ENCODE peak calls at places on chromosomes 5 and 9, in seven cellular contexts. S, F, I, V, Y, G and A are unnamed samples. For H3K27me3, the result is how much of the 10 kb centered on the place peaks cover.

GRCh38 chr9:129280236-129281231 is 102.5 kb upstream of the IER5L start:
- DNase-seq in G (no peak), F (no peak), S (no peak), Y (no peak), I (no peak), V (peak), A (peak)

GRCh38 chr9:109182940-109183798 is 16.1 kb upstream of the FRRS1L start:
- DNase-seq in V (no peak), Y (peak), G (peak), F (no peak), I (peak), S (peak), A (peak)

GRCh38 chr9:121199921-121200320 is 1.7 kb downstream of the RAB14 start:
- DNase-seq in G (no peak), V (no peak), F (no peak), I (no peak), Y (peak), S (peak), A (no peak)

GRCh38 chr9:12774861-12775367 is at the start of gene LURAP1L:
- DNase-seq in S (peak), F (no peak), G (peak), I (peak), Y (peak), V (peak), A (peak)

GRCh38 chr5:169914766-169915165 is 65.5 kb downstream of the INSYN2B start:
- DNase-seq in F (no peak), S (peak), G (peak), Y (no peak), I (no peak), V (peak), A (no peak)

GRCh38 chr9:85108806-85109205 is 439.3 kb downstream of the NTRK2 start:
- DNase-seq in F (no peak), S (no peak), V (no peak), Y (peak), G (no peak), I (no peak), A (no peak)

GRCh38 chr5:151868451-151868850 is 56.2 kb downstream of the GLRA1 start:
- DNase-seq in I (no peak), G (no peak), Y (no peak), F (no peak), S (no peak), V (no peak), A (no peak)

GRCh38 chr9:70013598-70014196 is 30.0 kb upstream of the MAMDC2 start:
- DNase-seq in Y (peak), V (peak), I (no peak), F (no peak), S (peak), G (no peak), A (no peak)

GRCh38 chr9:14323083-14323968 is 9.4 kb upstream of the NFIB start:
- DNase-seq in V (no peak), S (no peak), Y (peak), F (no peak), I (no peak), G (no peak), A (no peak)

DNA sequence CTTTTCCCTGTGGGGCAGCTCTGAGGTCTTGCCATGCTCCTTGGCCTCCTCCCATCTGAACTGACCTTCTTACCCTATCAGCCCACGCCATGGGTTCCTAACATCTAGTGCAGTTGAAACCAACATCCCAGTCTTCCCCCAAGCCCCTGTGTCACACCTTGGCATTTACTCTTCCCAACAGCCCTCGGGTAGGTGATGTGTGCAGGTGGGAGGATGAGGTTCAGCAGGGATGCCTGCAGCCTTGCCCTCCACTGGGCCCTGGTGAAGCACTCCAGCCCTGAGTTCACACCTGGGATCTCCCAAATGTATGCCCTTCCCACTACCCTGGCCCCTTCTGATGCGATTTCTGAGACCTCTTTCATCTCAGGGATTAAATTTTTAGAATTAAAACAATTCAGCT is 15.5 kb downstream of the IRX2 start:
- DNase-seq in Y (no peak), G (no peak), S (no peak), V (no peak), I (no peak), F (no peak), A (no peak)
- H3K27me3 ChIP-seq in Y (under half), G (under half), S (under half), V (under half), I (under half), F (half or more), A (under half)

DNA sequence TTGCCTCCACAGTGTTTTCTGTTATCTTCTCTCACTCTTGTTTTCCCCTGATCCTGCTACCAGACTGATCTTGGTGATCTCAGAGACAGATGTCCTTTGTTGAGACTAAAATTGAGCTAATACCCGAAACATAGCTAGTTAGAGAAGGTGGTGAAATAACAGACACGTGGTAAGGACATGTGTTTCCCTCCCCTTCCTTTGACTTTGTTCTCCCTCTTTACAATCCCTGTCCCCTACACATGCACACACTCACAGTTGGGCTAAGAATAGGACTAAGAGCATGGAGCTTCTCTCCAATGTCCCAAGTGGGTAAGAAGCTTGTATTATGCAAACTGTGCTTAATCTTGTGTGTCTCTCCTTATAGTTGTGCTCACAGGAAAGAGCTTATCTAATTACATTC is 1603.0 kb upstream of the C9orf72 start:
- DNase-seq in F (no peak), I (no peak), S (no peak), V (no peak), Y (no peak), G (no peak), A (no peak)
- TF ChIP-seq CTCF in F (no peak), I (no peak), S (no peak), V (no peak), Y (no peak), G (no peak), A (no peak)

GRCh38 chr9:34898846-34899245 is 59.2 kb upstream of the PHF24 start:
- DNase-seq in F (no peak), V (no peak), S (no peak), Y (no peak), I (no peak), G (no peak), A (no peak)
- H3K27me3 ChIP-seq in F (under half), V (under half), S (under half), Y (under half), I (half or more), G (under half), A (under half)

GRCh38 chr9:88535226-88535931 is 401 bp downstream of the NXNL2 start:
- DNase-seq in Y (no peak), G (no peak), S (no peak), V (no peak), I (no peak), F (peak), A (no peak)
- TF ChIP-seq CTCF in Y (peak), G (no peak), S (no peak), V (no peak), I (no peak), F (no peak), A (peak)

GRCh38 chr9:124514125-124514524 is 6.9 kb upstream of the NR5A1 start:
- DNase-seq in V (no peak), G (no peak), F (no peak), I (no peak), Y (no peak), S (no peak), A (no peak)
- H3K27me3 ChIP-seq in V (under half), G (under half), F (under half), I (under half), Y (under half), S (half or more), A (under half)

GRCh38 chr5:892390-893136 is at the start of the genes BRD9 and TRIP13:
- DNase-seq in I (peak), F (peak), G (peak), S (peak), Y (peak), V (peak), A (peak)
- TF ChIP-seq CTCF in I (no peak), F (peak), G (no peak), S (no peak), Y (no peak), V (no peak), A (no peak)

GRCh38 chr5:135053278-135053677 is 19.2 kb upstream of the PITX1 start:
- DNase-seq in G (no peak), V (no peak), Y (no peak), S (no peak), F (no peak), I (no peak), A (no peak)
- H3K27me3 ChIP-seq in G (under half), V (under half), Y (under half), S (under half), F (under half), I (under half), A (under half)

GRCh38 chr5:138492552-138493045 is 27.3 kb downstream of the EGR1 start:
- DNase-seq in I (no peak), S (no peak), F (no peak), V (no peak), Y (no peak), G (no peak), A (peak)

GRCh38 chr5:138491284-138491648 is 26.0 kb downstream of the EGR1 start:
- DNase-seq in S (no peak), V (no peak), I (no peak), G (no peak), F (no peak), Y (no peak), A (no peak)

GRCh38 chr5:138490648-138491283 is 25.5 kb downstream of the EGR1 start:
- DNase-seq in I (no peak), G (no peak), S (no peak), F (no peak), Y (no peak), V (no peak), A (no peak)

GRCh38 chr5:138489705-138490104 is 24.4 kb downstream of the EGR1 start:
- DNase-seq in S (no peak), V (peak), G (no peak), F (no peak), Y (no peak), I (no peak), A (no peak)

GRCh38 chr5:138491669-138492551 is 26.6 kb downstream of the EGR1 start:
- DNase-seq in Y (peak), G (peak), I (peak), S (peak), V (peak), F (peak), A (peak)
- TF ChIP-seq CTCF in Y (no peak), G (peak), I (no peak), S (no peak), V (no peak), F (no peak), A (no peak)

GRCh38 chr5:73292816-73293459 is 119.9 kb downstream of the TMEM174 start:
- DNase-seq in V (no peak), F (no peak), G (no peak), Y (peak), I (no peak), S (no peak), A (no peak)
- H3K27me3 ChIP-seq in V (under half), F (half or more), G (under half), Y (under half), I (under half), S (under half), A (under half)